ENCODE peak calls at places on chromosomes 2 and 18, in six cellular contexts. T is non-pigmented ciliary epithelial cell, J is NCI-H2029, Y is ureter, U is HFF-Myc, F is T follicular helper cell. B is an unnamed sample.
A peak's percentile ranks its signal among the peaks of the same experiment; 100 is the strongest.

GRCh38 chr2:200730302-200730701 is 81.4 kb upstream of the BZW1 start:
- DNase-seq in J (no peak), T (no peak), F (no peak), Y (no peak), U (no peak), B (no peak)

GRCh38 chr2:55419236-55419513 is 481 bp downstream of the CCDC88A start:
- DNase-seq in U (peak; percentile 16), J (no peak), T (no peak), F (no peak), Y (no peak), B (peak; percentile 46)

GRCh38 chr2:20216130-20217025 is 8.6 kb downstream of the SDC1 start:
- DNase-seq in F (no peak), T (no peak), J (no peak), Y (no peak), U (no peak), B (no peak)

GRCh38 chr2:207869784-207870778 is 100.4 kb upstream of the FZD5 start:
- DNase-seq in T (peak; percentile 52), Y (no peak), U (peak; percentile 30), J (no peak), F (no peak), B (peak; percentile 97)

GRCh38 chr2:184879671-184880070 is 281.3 kb downstream of the ZNF804A start:
- DNase-seq in J (no peak), Y (no peak), U (no peak), F (no peak), T (peak; percentile 47), B (no peak)

GRCh38 chr18:5519448-5520362 is 24.1 kb downstream of the EPB41L3 start:
- DNase-seq in U (no peak), T (no peak), F (no peak), J (no peak), Y (no peak), B (no peak)

GRCh38 chr2:169768262-169768995 is 30.2 kb upstream of the SSB start:
- DNase-seq in T (no peak), U (no peak), F (peak; percentile 19), J (no peak), Y (peak; percentile 44), B (no peak)

GRCh38 chr2:218566296-218566695 is 1.9 kb downstream of the USP37 start:
- DNase-seq in U (no peak), F (no peak), Y (no peak), T (no peak), J (no peak), B (no peak)

GRCh38 chr2:180664507-180664906 is 315.9 kb upstream of the UBE2E3 start:
- DNase-seq in Y (no peak), U (no peak), T (no peak), J (no peak), F (no peak), B (no peak)

GRCh38 chr2:196939381-196939780 is 12.9 kb upstream of the PGAP1 start:
- DNase-seq in J (no peak), U (no peak), Y (no peak), T (no peak), F (no peak), B (peak; percentile 54)

GRCh38 chr2:3539836-3540235 is 18.3 kb downstream of the RNASEH1 start:
- DNase-seq in T (no peak), J (no peak), F (no peak), U (no peak), Y (no peak), B (no peak)

GRCh38 chr2:105795575-105795934 is 50.8 kb downstream of the NCK2 start:
- DNase-seq in F (no peak), Y (no peak), T (no peak), U (no peak), J (no peak), B (no peak)

GRCh38 chr2:2269426-2269825 is 61.6 kb downstream of the MYT1L start:
- DNase-seq in F (no peak), J (no peak), U (no peak), Y (no peak), T (no peak), B (no peak)

GRCh38 chr2:207143474-207144190 is 22.1 kb downstream of the KLF7 start:
- DNase-seq in T (no peak), J (no peak), U (no peak), F (peak; percentile 25), Y (peak; percentile 65), B (peak; percentile 90)

B was measured in LHCN-M2.